ENCODE peak calls at places on chromosomes 12 and 14, in nine cellular contexts. T is suprapubic skin; M is IMR-90; Y is neural progenitor cell; A is transverse colon; J is CD4-positive, alpha-beta memory T cell; S is caudate nucleus; B is CD8-positive, alpha-beta memory T cell; V is tibial nerve. Q is an unnamed sample.

GRCh38 chr12:106903241-106903950 is 52.3 kb upstream of the TMEM263 start:
- DNase-seq in M (peak; percentile 33), Y (peak; percentile 93), J (peak; percentile 59), B (peak; percentile 55), V (peak; percentile 61), A (peak; percentile 90), T (peak; percentile 81), S (no peak), Q (no peak)

GRCh38 chr12:132218915-132219314 is 74.7 kb downstream of the NOC4L start:
- DNase-seq in B (peak; percentile 27), T (no peak), J (peak; percentile 57), A (no peak), S (no peak), M (no peak), V (no peak), Y (peak; percentile 68), Q (no peak)

GRCh38 chr12:39127401-39127800 is 222.0 kb upstream of the CPNE8 start:
- DNase-seq in T (no peak), S (no peak), M (no peak), Y (no peak), V (no peak), J (no peak), B (no peak), A (peak; percentile 15), Q (no peak)

GRCh38 chr12:120573560-120573959 is 7.6 kb downstream of the POP5 start:
- DNase-seq in T (no peak), A (no peak), J (no peak), M (no peak), B (no peak), V (no peak), Y (no peak), S (no peak), Q (no peak)

GRCh38 chr12:51439330-51439729 is 14.7 kb downstream of the SLC4A8 start:
- DNase-seq in Y (no peak), V (no peak), B (no peak), M (no peak), J (no peak), A (no peak), T (no peak), S (no peak), Q (no peak)

GRCh38 chr12:71426648-71427047 is 12.9 kb upstream of the LGR5 start:
- DNase-seq in Y (no peak), J (no peak), S (no peak), T (no peak), V (no peak), A (no peak), B (no peak), M (peak; percentile 11), Q (no peak)

GRCh38 chr14:20632448-20632830 is 9.1 kb downstream of the OR6S1 start:
- DNase-seq in Y (no peak), T (no peak), B (no peak), S (no peak), A (no peak), M (no peak), V (no peak), J (no peak), Q (no peak)

GRCh38 chr12:3237154-3237520 is 160.0 kb downstream of the TSPAN9 start:
- DNase-seq in B (no peak), V (no peak), Y (no peak), M (no peak), A (no peak), S (no peak), T (no peak), J (no peak), Q (no peak)

GRCh38 chr12:43737646-43738045 is 20.9 kb downstream of the PUS7L start:
- DNase-seq in S (no peak), B (no peak), Y (no peak), T (no peak), J (no peak), V (no peak), A (no peak), M (peak; percentile 85), Q (no peak)

GRCh38 chr14:60163741-60164140 is 1.5 kb downstream of the DHRS7 start:
- DNase-seq in V (no peak), M (no peak), Y (peak; percentile 44), A (no peak), S (no peak), B (no peak), T (no peak), J (no peak), Q (no peak)

GRCh38 chr12:76945867-76946266 is 67.0 kb upstream of the CSRP2 start:
- DNase-seq in J (no peak), B (no peak), T (no peak), V (no peak), S (no peak), Y (no peak), M (peak; percentile 72), A (no peak), Q (no peak)

GRCh38 chr12:14213542-14213941 is 151.9 kb upstream of the ATF7IP start:
- DNase-seq in J (no peak), A (no peak), V (no peak), M (no peak), S (no peak), T (no peak), Y (peak; percentile 26), B (no peak), Q (no peak)

GRCh38 chr12:26994109-26994508 is 20.1 kb downstream of the TM7SF3 start:
- DNase-seq in T (no peak), Y (no peak), V (no peak), B (no peak), J (no peak), M (no peak), S (no peak), A (no peak), Q (no peak)

DNA sequence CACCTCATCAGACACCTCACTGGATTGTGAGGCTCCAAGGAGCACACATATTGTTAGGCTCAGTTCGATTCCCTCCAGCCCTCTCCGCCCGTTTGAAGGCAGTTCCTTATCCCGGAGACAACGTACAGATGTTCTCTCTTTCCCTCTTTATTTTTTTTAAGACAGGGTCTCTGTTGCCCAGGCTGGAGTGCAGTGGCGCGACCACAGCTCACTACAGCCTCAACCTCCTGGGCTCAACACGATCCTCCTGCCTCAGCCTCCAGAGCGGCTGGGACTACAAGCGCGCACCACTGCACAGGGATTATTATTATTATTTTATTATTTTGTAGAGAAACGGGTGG is 718 bp upstream of the TROAP start:
- DNase-seq in S (no peak), T (no peak), A (no peak), B (no peak), M (no peak), Y (no peak), J (no peak), V (no peak), Q (no peak)
- H3K27ac ChIP-seq in S (no peak overlapping the region), T (no peak overlapping the region), A (peak overlapping the region; percentile 65), B (peak overlapping the region; percentile 68), M (peak overlapping the region; percentile 72), Y (no peak overlapping the region), J (peak overlapping the region; percentile 51), V (no peak overlapping the region), Q (no peak overlapping the region)

GRCh38 chr12:93676408-93677194 is 574 bp upstream of the CRADD start:
- DNase-seq in V (no peak), T (no peak), J (peak; percentile 5), S (no peak), M (no peak), B (no peak), Y (no peak), A (no peak), Q (no peak)
- H3K27ac ChIP-seq in V (peak overlapping the region; percentile 85), T (peak overlapping the region; percentile 95), J (peak overlapping the region; percentile 99), S (peak overlapping the region; percentile 96), M (peak overlapping the region; percentile 51), B (peak overlapping the region; percentile 97), Y (no peak overlapping the region), A (peak overlapping the region; percentile 99), Q (peak overlapping the region; percentile 93)

DNA sequence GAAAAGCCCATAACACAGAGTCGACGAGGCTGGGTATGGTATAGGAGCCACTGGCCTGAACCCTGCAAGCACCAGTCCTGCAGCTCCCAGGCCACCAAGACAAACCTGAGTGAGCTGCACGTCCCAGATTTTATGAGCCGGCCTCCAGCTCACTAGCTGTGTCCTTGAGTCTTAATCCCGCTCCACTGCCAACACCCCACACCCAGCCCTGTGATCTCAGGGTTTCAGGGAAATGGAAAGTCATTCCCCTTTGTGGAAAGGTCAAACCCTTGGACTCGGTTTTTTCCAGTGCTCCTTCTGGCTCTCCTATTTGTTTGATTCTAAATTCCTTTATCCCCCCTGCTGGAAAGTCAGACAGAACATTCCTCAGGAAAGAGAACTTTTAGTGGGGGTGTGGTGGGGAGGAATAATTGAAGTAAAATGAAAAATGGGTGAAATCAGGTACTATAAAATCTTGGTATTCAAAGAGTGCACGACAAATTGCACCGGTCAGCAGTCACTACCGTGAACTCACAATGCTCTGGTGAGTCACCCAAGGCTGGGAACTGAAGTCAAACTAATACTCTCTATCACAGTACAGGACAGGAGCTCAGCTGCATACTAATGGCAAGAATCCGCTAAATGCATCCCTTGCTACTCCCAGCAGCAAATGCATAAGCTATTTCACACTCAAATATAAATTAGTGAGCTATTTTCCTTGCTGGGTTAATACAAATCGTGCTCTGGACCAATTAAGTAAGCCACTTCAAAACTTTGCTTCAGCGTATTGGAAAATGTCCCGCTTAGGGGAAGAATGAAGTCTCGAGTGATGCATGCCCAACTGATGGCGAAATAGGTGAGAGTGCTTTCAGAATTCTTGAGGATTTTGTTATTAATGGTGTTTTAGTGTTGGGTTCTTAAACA is 9.0 kb downstream of the PITPNM2 start:
- DNase-seq in V (no peak), B (no peak), M (peak; percentile 84), S (no peak), Y (peak; percentile 28), J (no peak), T (peak; percentile 79), A (peak; percentile 84), Q (no peak)
- H3K27ac ChIP-seq in V (no peak overlapping the region), B (no peak overlapping the region), M (peak overlapping the region; percentile 35), S (peak overlapping the region; percentile 52), Y (no peak overlapping the region), J (no peak overlapping the region), T (peak overlapping the region; percentile 73), A (peak overlapping the region; percentile 86), Q (peak overlapping the region; percentile 42)

GRCh38 chr12:124531906-124532305 is 35.5 kb downstream of the NCOR2 start:
- DNase-seq in M (no peak), V (no peak), Y (no peak), S (no peak), B (no peak), J (no peak), A (no peak), T (no peak), Q (no peak)

GRCh38 chr12:124530637-124531263 is 36.7 kb downstream of the NCOR2 start:
- DNase-seq in Y (no peak), J (no peak), T (no peak), A (no peak), V (no peak), M (no peak), S (no peak), B (no peak), Q (no peak)

GRCh38 chr12:124532331-124532750 is 35.1 kb downstream of the NCOR2 start:
- DNase-seq in Y (peak; percentile 56), S (peak; percentile 24), M (no peak), B (no peak), T (no peak), J (no peak), A (no peak), V (no peak), Q (no peak)

GRCh38 chr12:124529595-124530276 is 37.7 kb downstream of the NCOR2 start:
- DNase-seq in M (no peak), V (no peak), Y (no peak), T (no peak), J (no peak), S (no peak), A (no peak), B (no peak), Q (no peak)

GRCh38 chr12:124531281-124531745 is 36.1 kb downstream of the NCOR2 start:
- DNase-seq in T (no peak), Y (peak; percentile 54), B (no peak), M (no peak), S (no peak), J (no peak), V (no peak), A (no peak), Q (no peak)
- H3K27ac ChIP-seq in T (no peak overlapping the region), Y (peak overlapping the region; percentile 2), B (no peak overlapping the region), M (no peak overlapping the region), S (no peak overlapping the region), J (no peak overlapping the region), V (no peak overlapping the region), A (no peak overlapping the region), Q (peak overlapping the region; percentile 56)

GRCh38 chr12:12741705-12742104 is 24.5 kb downstream of the CDKN1B start:
- DNase-seq in T (no peak), S (no peak), J (no peak), V (no peak), M (no peak), A (no peak), B (no peak), Y (no peak), Q (no peak)
- H3K27ac ChIP-seq in T (no peak overlapping the region), S (no peak overlapping the region), J (no peak overlapping the region), V (no peak overlapping the region), M (no peak overlapping the region), A (no peak overlapping the region), B (no peak overlapping the region), Y (no peak overlapping the region), Q (no peak overlapping the region)

Q was measured in substantia nigra.